ENCODE peak calls at places on chromosomes 5 and 9, in five cellular contexts. Y, M, X, W and H are unnamed samples.

GRCh38 chr5:160656961-160657570 is 194.9 kb downstream of the ATP10B start:
- DNase-seq in Y (no peak), M (no peak), X (no peak), W (no peak), H (no peak)

GRCh38 chr5:11958321-11958720 is 54.1 kb upstream of the CTNND2 start:
- DNase-seq in Y (no peak), M (no peak), X (no peak), W (no peak), H (no peak)

GRCh38 chr5:55923873-55924500 is 70.8 kb downstream of the IL6ST start:
- DNase-seq in Y (no peak), M (no peak), X (no peak), W (no peak), H (no peak)

GRCh38 chr9:133396952-133397351 is 20.8 kb downstream of the STKLD1 start:
- DNase-seq in Y (no peak), M (no peak), X (no peak), W (no peak), H (no peak)

GRCh38 chr5:133460172-133460758 is 152.1 kb downstream of the FSTL4 start:
- DNase-seq in Y (no peak), M (no peak), X (no peak), W (peak; percentile 18), H (peak; percentile 61)

GRCh38 chr5:84113246-84114118 is 271.2 kb downstream of the EDIL3 start:
- DNase-seq in Y (no peak), M (no peak), X (no peak), W (no peak), H (no peak)

GRCh38 chr5:30401479-30402058 is 791.9 kb upstream of the CDH6 start:
- DNase-seq in Y (peak; percentile 58), M (peak; percentile 10), X (no peak), W (peak; percentile 24), H (no peak)

GRCh38 chr5:72515211-72515610 is 8.0 kb upstream of the ZNF366 start:
- DNase-seq in Y (no peak), M (no peak), X (no peak), W (no peak), H (no peak)

GRCh38 chr5:149798466-149798865 is 68.4 kb downstream of the PPARGC1B start:
- DNase-seq in Y (no peak), M (no peak), X (no peak), W (no peak), H (no peak)

GRCh38 chr9:80885894-80886293 is 803.5 kb downstream of the TLE1 start:
- DNase-seq in Y (peak; percentile 4), M (peak; percentile 8), X (no peak), W (no peak), H (no peak)

GRCh38 chr5:122581629-122582028 is 193.3 kb upstream of the SNX2 start:
- DNase-seq in Y (peak; percentile 16), M (no peak), X (no peak), W (no peak), H (no peak)

GRCh38 chr9:132157347-132158116 is 4.3 kb upstream of the NTNG2 start:
- DNase-seq in Y (no peak), M (no peak), X (no peak), W (no peak), H (no peak)
- TF ChIP-seq CTCF in Y (no peak), M (no peak), X (no peak), W (no peak), H (no peak)

DNA sequence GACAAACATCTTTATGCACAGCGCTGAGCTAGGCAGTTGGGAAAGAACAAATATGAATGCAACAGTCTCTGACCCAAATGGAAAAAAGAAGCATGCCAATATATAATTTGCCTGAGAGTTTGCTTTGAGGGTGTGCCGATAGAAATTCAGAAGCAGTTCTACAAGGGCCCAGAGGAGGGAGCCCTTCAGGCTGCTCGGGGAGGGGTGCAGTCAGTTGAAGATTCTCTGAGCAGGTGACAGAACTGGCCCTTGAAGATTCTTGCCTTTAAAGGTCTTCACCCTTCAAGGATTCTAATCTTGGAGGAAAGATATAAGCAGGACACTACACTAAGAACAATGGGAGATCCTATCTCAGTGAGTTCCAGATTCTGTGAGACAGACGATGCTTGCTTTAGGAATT is 3.7 kb upstream of the PAPPA start:
- DNase-seq in Y (peak; percentile 61), M (no peak), X (no peak), W (no peak), H (peak; percentile 24)
- TF ChIP-seq CTCF in Y (peak; percentile 67), M (peak; percentile 67), X (peak; percentile 63), W (peak; percentile 68), H (peak; percentile 42)

DNA sequence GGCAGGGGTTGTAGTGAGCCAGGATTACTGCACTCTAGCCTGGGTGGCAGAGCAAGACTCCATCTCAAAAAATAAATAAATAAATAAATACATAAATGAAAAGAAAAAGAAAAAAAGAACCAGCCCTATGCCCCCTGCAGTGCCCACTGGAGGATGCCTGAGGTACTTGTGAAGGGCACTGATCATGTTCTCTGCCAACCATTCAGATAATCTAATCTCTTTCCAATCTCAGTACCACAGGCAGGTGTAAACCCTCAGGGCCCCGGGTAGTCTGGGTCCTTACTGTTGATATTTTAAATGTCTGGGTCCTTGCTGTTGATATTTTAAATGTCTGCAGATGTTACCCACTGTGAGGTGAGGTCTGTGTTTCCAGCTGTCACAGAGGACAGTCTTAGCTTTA is 321.8 kb upstream of the ADCY2 start:
- DNase-seq in Y (no peak), M (no peak), X (no peak), W (no peak), H (no peak)
- TF ChIP-seq CTCF in Y (peak; percentile 10), M (no peak), X (no peak), W (no peak), H (no peak)

DNA sequence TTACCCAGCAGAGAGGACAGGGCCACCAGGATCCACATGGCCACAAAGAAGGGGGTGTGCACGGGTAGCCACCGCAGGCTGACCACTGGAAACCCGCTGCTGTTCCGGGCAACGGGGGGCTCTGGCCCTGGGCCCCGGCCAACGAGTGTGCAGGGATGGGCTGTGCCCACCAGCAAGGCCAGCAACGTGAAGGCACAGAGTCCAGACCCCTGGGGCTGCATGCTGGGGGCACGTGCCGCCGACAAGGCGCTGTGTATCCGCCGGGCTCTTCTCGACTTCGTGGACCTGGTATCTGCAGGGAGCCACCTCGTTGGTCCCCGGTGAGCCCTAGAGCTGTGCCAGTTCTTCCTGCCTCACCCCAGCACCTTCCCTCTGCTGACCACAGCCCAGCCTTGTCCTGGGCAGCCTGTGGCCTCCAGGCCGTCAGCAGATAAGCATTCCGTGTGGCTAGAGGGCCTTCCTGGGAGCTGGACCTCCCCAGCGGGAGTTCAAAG is 42.2 kb upstream of the CEP72 start:
- DNase-seq in Y (no peak), M (no peak), X (peak; percentile 80), W (no peak), H (no peak)
- TF ChIP-seq CTCF in Y (no peak), M (no peak), X (no peak), W (no peak), H (no peak)

GRCh38 chr5:168291281-168291960 is at the start of gene WWC1:
- DNase-seq in Y (peak; percentile 94), M (no peak), X (no peak), W (no peak), H (peak; percentile 77)
- TF ChIP-seq CTCF in Y (peak; percentile 41), M (no peak), X (peak; percentile 48), W (peak; percentile 52), H (peak; percentile 4)